ENCODE peak calls at places on chromosomes 7 and 10, in seven cellular contexts. One of them, this sample, is unnamed.

GRCh38 chr7:55133630-55134392 is 115.0 kb downstream of the EGFR start:
- DNase-seq in PC-9: peak
- DNase-seq in brain microvascular endothelial cell: peak
- DNase-seq in epithelial cell of esophagus: peak
- DNase-seq in uterus: peak
- DNase-seq in hepatocyte: peak
- DNase-seq in left ventricle myocardium inferior: peak
- DNase-seq in this sample: peak

GRCh38 chr10:113362645-113363091 is 190.2 kb upstream of the HABP2 start:
- DNase-seq in PC-9: no peak
- DNase-seq in brain microvascular endothelial cell: no peak
- DNase-seq in epithelial cell of esophagus: peak
- DNase-seq in uterus: peak
- DNase-seq in hepatocyte: no peak
- DNase-seq in left ventricle myocardium inferior: no peak
- DNase-seq in this sample: no peak

GRCh38 chr7:19061331-19061730 is 56.1 kb downstream of the TWIST1 start:
- DNase-seq in PC-9: no peak
- DNase-seq in brain microvascular endothelial cell: no peak
- DNase-seq in epithelial cell of esophagus: no peak
- DNase-seq in uterus: no peak
- DNase-seq in hepatocyte: no peak
- DNase-seq in left ventricle myocardium inferior: no peak
- DNase-seq in this sample: peak

GRCh38 chr7:99733448-99733847 is 1.5 kb downstream of the CYP3A7 start:
- DNase-seq in PC-9: no peak
- DNase-seq in brain microvascular endothelial cell: no peak
- DNase-seq in epithelial cell of esophagus: no peak
- DNase-seq in uterus: no peak
- DNase-seq in hepatocyte: no peak
- DNase-seq in left ventricle myocardium inferior: no peak
- DNase-seq in this sample: no peak

GRCh38 chr10:96758423-96758822 is 38.1 kb upstream of the PIK3AP1 start:
- DNase-seq in PC-9: no peak
- DNase-seq in brain microvascular endothelial cell: no peak
- DNase-seq in epithelial cell of esophagus: no peak
- DNase-seq in uterus: no peak
- DNase-seq in hepatocyte: no peak
- DNase-seq in left ventricle myocardium inferior: no peak
- DNase-seq in this sample: no peak

GRCh38 chr10:21406595-21407218 is 118.8 kb downstream of the SKIDA1 start:
- DNase-seq in PC-9: no peak
- DNase-seq in brain microvascular endothelial cell: peak
- DNase-seq in epithelial cell of esophagus: peak
- DNase-seq in uterus: no peak
- DNase-seq in hepatocyte: no peak
- DNase-seq in left ventricle myocardium inferior: no peak
- DNase-seq in this sample: peak

GRCh38 chr10:100896876-100897461 is 15.8 kb upstream of the SLF2 start:
- DNase-seq in PC-9: no peak
- DNase-seq in brain microvascular endothelial cell: peak
- DNase-seq in epithelial cell of esophagus: no peak
- DNase-seq in uterus: no peak
- DNase-seq in hepatocyte: no peak
- DNase-seq in left ventricle myocardium inferior: no peak
- DNase-seq in this sample: no peak

GRCh38 chr10:103276251-103276936 is 544 bp upstream of the INA start:
- DNase-seq in PC-9: no peak
- DNase-seq in brain microvascular endothelial cell: no peak
- DNase-seq in epithelial cell of esophagus: no peak
- DNase-seq in uterus: no peak
- DNase-seq in hepatocyte: no peak
- DNase-seq in left ventricle myocardium inferior: no peak
- DNase-seq in this sample: no peak

GRCh38 chr10:71209324-71210030 is 2.9 kb upstream of the UNC5B start:
- DNase-seq in PC-9: no peak
- DNase-seq in brain microvascular endothelial cell: no peak
- DNase-seq in epithelial cell of esophagus: no peak
- DNase-seq in uterus: no peak
- DNase-seq in hepatocyte: no peak
- DNase-seq in left ventricle myocardium inferior: no peak
- DNase-seq in this sample: no peak

GRCh38 chr10:90847436-90847835 is 10.4 kb downstream of the HTR7 start:
- DNase-seq in PC-9: peak
- DNase-seq in brain microvascular endothelial cell: peak
- DNase-seq in epithelial cell of esophagus: peak
- DNase-seq in uterus: no peak
- DNase-seq in hepatocyte: no peak
- DNase-seq in left ventricle myocardium inferior: no peak
- DNase-seq in this sample: peak

GRCh38 chr7:124155400-124156022 is 122.6 kb upstream of the TMEM229A start:
- DNase-seq in PC-9: no peak
- DNase-seq in brain microvascular endothelial cell: no peak
- DNase-seq in epithelial cell of esophagus: peak
- DNase-seq in uterus: no peak
- DNase-seq in hepatocyte: peak
- DNase-seq in left ventricle myocardium inferior: no peak
- DNase-seq in this sample: peak

GRCh38 chr10:48526846-48527505 is 77.9 kb downstream of the ARHGAP22 start:
- DNase-seq in PC-9: no peak
- DNase-seq in brain microvascular endothelial cell: no peak
- DNase-seq in epithelial cell of esophagus: no peak
- DNase-seq in uterus: no peak
- DNase-seq in hepatocyte: no peak
- DNase-seq in left ventricle myocardium inferior: no peak
- DNase-seq in this sample: no peak

GRCh38 chr10:46551701-46552525 is 4.5 kb downstream of the GPRIN2 start:
- DNase-seq in PC-9: no peak
- DNase-seq in brain microvascular endothelial cell: no peak
- DNase-seq in epithelial cell of esophagus: no peak
- DNase-seq in uterus: peak
- DNase-seq in hepatocyte: no peak
- DNase-seq in left ventricle myocardium inferior: peak
- DNase-seq in this sample: no peak

GRCh38 chr10:3398825-3399646 is 226.5 kb upstream of the PITRM1 start:
- DNase-seq in PC-9: peak
- DNase-seq in brain microvascular endothelial cell: no peak
- DNase-seq in epithelial cell of esophagus: no peak
- DNase-seq in uterus: no peak
- DNase-seq in hepatocyte: no peak
- DNase-seq in left ventricle myocardium inferior: peak
- DNase-seq in this sample: peak

GRCh38 chr10:74953214-74953613 is 126.8 kb downstream of the KAT6B start:
- DNase-seq in PC-9: no peak
- DNase-seq in brain microvascular endothelial cell: no peak
- DNase-seq in epithelial cell of esophagus: no peak
- DNase-seq in uterus: no peak
- DNase-seq in hepatocyte: no peak
- DNase-seq in left ventricle myocardium inferior: no peak
- DNase-seq in this sample: no peak

GRCh38 chr7:74401137-74401859 is 52.4 kb upstream of the GTF2IRD1 start:
- DNase-seq in PC-9: peak
- DNase-seq in brain microvascular endothelial cell: peak
- DNase-seq in epithelial cell of esophagus: peak
- DNase-seq in uterus: peak
- DNase-seq in hepatocyte: peak
- DNase-seq in left ventricle myocardium inferior: peak
- DNase-seq in this sample: peak

DNA sequence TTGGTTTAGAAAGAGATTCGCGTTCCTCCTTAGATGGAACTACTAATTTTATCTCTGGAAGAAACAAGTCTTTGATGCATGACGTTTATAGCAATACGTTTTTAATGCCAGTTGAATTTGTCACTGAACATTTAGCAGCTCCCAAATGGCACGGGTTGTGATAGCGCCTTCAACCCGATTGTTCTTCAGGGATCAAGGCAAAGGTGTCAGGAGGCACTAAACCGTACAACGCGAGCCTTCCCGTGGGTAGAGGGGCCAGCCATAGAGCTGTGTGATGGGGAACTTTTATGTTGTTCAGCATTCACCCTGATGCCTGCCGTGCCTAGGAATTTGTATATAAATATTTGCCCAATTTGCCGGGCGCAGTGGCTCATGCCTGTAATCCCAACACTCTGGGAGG is 3.4 kb downstream of the GET4 start:
- DNase-seq in PC-9: no peak
- DNase-seq in brain microvascular endothelial cell: no peak
- DNase-seq in epithelial cell of esophagus: no peak
- DNase-seq in uterus: no peak
- DNase-seq in hepatocyte: no peak
- DNase-seq in left ventricle myocardium inferior: no peak
- DNase-seq in this sample: no peak
- TF ChIP-seq CTCF in PC-9: no peak
- TF ChIP-seq CTCF in brain microvascular endothelial cell: no peak
- TF ChIP-seq CTCF in epithelial cell of esophagus: no peak
- TF ChIP-seq CTCF in uterus: no peak
- TF ChIP-seq CTCF in hepatocyte: no peak
- TF ChIP-seq CTCF in left ventricle myocardium inferior: no peak
- TF ChIP-seq CTCF in this sample: no peak

GRCh38 chr7:956031-956430 is 1.6 kb upstream of the ADAP1 start:
- DNase-seq in PC-9: no peak
- DNase-seq in brain microvascular endothelial cell: no peak
- DNase-seq in epithelial cell of esophagus: no peak
- DNase-seq in uterus: no peak
- DNase-seq in hepatocyte: no peak
- DNase-seq in left ventricle myocardium inferior: peak
- DNase-seq in this sample: no peak

GRCh38 chr7:951881-952547 is 2.5 kb downstream of the ADAP1 start:
- DNase-seq in PC-9: no peak
- DNase-seq in brain microvascular endothelial cell: no peak
- DNase-seq in epithelial cell of esophagus: no peak
- DNase-seq in uterus: peak
- DNase-seq in hepatocyte: no peak
- DNase-seq in left ventricle myocardium inferior: peak
- DNase-seq in this sample: no peak

GRCh38 chr7:954330-955238 is at the start of gene ADAP1:
- DNase-seq in PC-9: peak
- DNase-seq in brain microvascular endothelial cell: no peak
- DNase-seq in epithelial cell of esophagus: peak
- DNase-seq in uterus: peak
- DNase-seq in hepatocyte: peak
- DNase-seq in left ventricle myocardium inferior: peak
- DNase-seq in this sample: no peak

GRCh38 chr7:953547-954327 is 743 bp downstream of the ADAP1 start:
- DNase-seq in PC-9: peak
- DNase-seq in brain microvascular endothelial cell: no peak
- DNase-seq in epithelial cell of esophagus: peak
- DNase-seq in uterus: no peak
- DNase-seq in hepatocyte: peak
- DNase-seq in left ventricle myocardium inferior: peak
- DNase-seq in this sample: no peak

DNA sequence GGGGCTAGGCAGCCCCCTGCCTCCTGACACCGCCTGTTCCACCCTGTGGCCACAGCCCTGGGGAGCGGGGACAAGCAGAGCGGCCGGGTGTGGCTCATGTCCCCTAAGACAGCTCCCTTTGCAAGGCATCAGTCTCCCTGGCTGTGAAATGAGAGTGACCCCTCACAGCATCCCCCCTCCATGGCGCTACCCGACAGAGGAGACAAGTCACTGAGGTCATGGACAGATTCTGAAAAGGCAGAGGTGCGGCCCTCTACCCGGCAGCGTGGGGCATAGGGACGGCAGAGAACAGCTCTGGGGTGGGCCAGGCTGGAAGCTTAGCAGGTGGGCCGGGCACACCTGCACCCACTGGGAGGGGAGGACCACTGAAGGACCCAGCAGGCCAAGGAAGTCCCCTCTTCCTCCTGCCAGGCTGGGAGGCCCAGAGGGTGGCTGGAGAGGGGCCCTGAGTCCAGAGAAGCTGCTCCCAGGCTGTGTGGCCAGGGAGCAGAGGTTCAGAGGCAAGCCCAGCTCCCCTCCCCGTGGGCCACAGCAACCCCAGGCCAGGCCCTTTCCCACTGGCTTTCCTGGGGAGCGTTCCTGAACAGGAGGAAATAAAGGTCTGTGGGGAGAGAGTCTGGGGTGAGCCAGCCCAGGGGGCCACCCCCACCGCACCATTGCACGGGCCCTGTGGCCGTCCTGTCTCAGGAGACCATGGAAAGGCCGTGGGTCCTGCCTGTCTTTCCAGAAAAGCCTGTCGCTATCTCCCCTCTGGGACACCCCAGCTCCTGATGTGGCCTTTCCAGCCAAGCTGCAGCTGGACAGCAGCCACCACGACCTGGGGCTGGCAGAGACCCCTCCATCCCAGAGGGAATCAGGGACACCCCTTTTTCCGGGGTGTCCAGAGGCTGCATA is 1.7 kb downstream of the ADAP1 start:
- DNase-seq in PC-9: no peak
- DNase-seq in brain microvascular endothelial cell: no peak
- DNase-seq in epithelial cell of esophagus: no peak
- DNase-seq in uterus: peak
- DNase-seq in hepatocyte: no peak
- DNase-seq in left ventricle myocardium inferior: peak
- DNase-seq in this sample: no peak
- H3K4me3 ChIP-seq in PC-9: peak
- H3K4me3 ChIP-seq in brain microvascular endothelial cell: no peak
- H3K4me3 ChIP-seq in epithelial cell of esophagus: peak
- H3K4me3 ChIP-seq in uterus: no peak
- H3K4me3 ChIP-seq in hepatocyte: peak
- H3K4me3 ChIP-seq in left ventricle myocardium inferior: peak
- H3K4me3 ChIP-seq in this sample: no peak

DNA sequence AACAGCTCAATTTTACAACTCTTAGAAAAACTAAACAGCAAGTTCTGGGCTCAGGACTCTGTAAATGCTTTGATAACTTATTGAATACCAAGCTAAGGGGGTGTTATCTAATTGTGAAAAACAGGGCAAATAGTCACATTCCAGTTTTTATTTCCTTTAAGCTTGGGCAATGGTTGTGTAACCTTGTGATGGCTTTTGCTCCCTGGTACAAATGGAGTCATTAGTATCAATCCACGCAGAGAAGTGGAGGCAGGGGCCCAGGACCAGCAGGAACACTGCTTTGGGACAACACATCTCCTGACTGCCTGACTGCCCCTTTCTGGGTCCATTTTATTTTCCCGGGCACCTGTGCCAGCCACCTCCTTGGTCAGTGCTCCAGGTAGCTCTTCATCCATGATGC is 5.8 kb upstream of the PRKAG2 start:
- DNase-seq in PC-9: no peak
- DNase-seq in brain microvascular endothelial cell: no peak
- DNase-seq in epithelial cell of esophagus: no peak
- DNase-seq in uterus: no peak
- DNase-seq in hepatocyte: no peak
- DNase-seq in left ventricle myocardium inferior: no peak
- DNase-seq in this sample: no peak
- TF ChIP-seq CTCF in PC-9: no peak
- TF ChIP-seq CTCF in brain microvascular endothelial cell: no peak
- TF ChIP-seq CTCF in epithelial cell of esophagus: no peak
- TF ChIP-seq CTCF in uterus: no peak
- TF ChIP-seq CTCF in hepatocyte: no peak
- TF ChIP-seq CTCF in left ventricle myocardium inferior: no peak
- TF ChIP-seq CTCF in this sample: no peak

GRCh38 chr7:2732388-2732787 is 44.4 kb downstream of the AMZ1 start:
- DNase-seq in PC-9: no peak
- DNase-seq in brain microvascular endothelial cell: no peak
- DNase-seq in epithelial cell of esophagus: no peak
- DNase-seq in uterus: peak
- DNase-seq in hepatocyte: no peak
- DNase-seq in left ventricle myocardium inferior: no peak
- DNase-seq in this sample: no peak
- H3K4me3 ChIP-seq in PC-9: no peak
- H3K4me3 ChIP-seq in brain microvascular endothelial cell: no peak
- H3K4me3 ChIP-seq in epithelial cell of esophagus: no peak
- H3K4me3 ChIP-seq in uterus: no peak
- H3K4me3 ChIP-seq in hepatocyte: no peak
- H3K4me3 ChIP-seq in left ventricle myocardium inferior: no peak
- H3K4me3 ChIP-seq in this sample: no peak